ENCODE peak calls at places on chromosomes 7 and 10, in four cellular contexts. I is K562, F is HCT116, Z is SK-N-SH. K is an unnamed sample.

GRCh38 chr7:46534593-46535271 is 613.7 kb upstream of the IGFBP3 start:
- DNase-seq in I (no peak), F (no peak), Z (no peak), K (no peak)

GRCh38 chr10:117271427-117271826 is 30.5 kb downstream of the SLC18A2 start:
- DNase-seq in I (no peak), F (peak; percentile 26), Z (no peak), K (no peak)

GRCh38 chr10:131997366-131998049 is 15.8 kb upstream of the BNIP3 start:
- DNase-seq in I (no peak), F (no peak), Z (no peak), K (peak; percentile 92)

GRCh38 chr7:2011266-2012043 is 221.3 kb downstream of the MAD1L1 start:
- DNase-seq in I (no peak), F (no peak), Z (peak; percentile 47), K (no peak)

GRCh38 chr10:132707776-132708171 is 78.2 kb downstream of the NKX6-2 start:
- DNase-seq in I (no peak), F (no peak), Z (no peak), K (no peak)

GRCh38 chr7:101782476-101782875 is 35.0 kb upstream of the CUX1 start:
- DNase-seq in I (no peak), F (no peak), Z (no peak), K (no peak)

GRCh38 chr7:99949645-99950228 is 20.3 kb upstream of the GJC3 start:
- DNase-seq in I (no peak), F (no peak), Z (no peak), K (peak; percentile 21)

GRCh38 chr10:62560207-62560819 is 186.1 kb downstream of the ZNF365 start:
- DNase-seq in I (no peak), F (no peak), Z (no peak), K (no peak)

GRCh38 chr7:47581442-47581820 is 480 bp downstream of the TNS3 start:
- DNase-seq in I (no peak), F (no peak), Z (peak; percentile 59), K (no peak)

GRCh38 chr10:88293073-88293472 is 290.0 kb downstream of the RNLS start:
- DNase-seq in I (no peak), F (no peak), Z (no peak), K (no peak)

GRCh38 chr7:97722386-97722785 is 9.5 kb upstream of the TAC1 start:
- DNase-seq in I (no peak), F (no peak), Z (no peak), K (no peak)
- TF ChIP-seq ELF1 in I (no peak), F (no peak), Z (no peak), K (no peak)

GRCh38 chr10:109877546-109877945 is 45.8 kb downstream of the XPNPEP1 start:
- DNase-seq in I (no peak), F (no peak), Z (no peak), K (no peak)

GRCh38 chr10:109882251-109883057 is 40.9 kb downstream of the XPNPEP1 start:
- DNase-seq in I (no peak), F (no peak), Z (no peak), K (no peak)

GRCh38 chr10:109883859-109884771 is 39.2 kb downstream of the XPNPEP1 start:
- DNase-seq in I (peak; percentile 74), F (peak; percentile 88), Z (peak; percentile 80), K (peak; percentile 81)

GRCh38 chr10:109881481-109881880 is 41.8 kb downstream of the XPNPEP1 start:
- DNase-seq in I (no peak), F (no peak), Z (no peak), K (no peak)

DNA sequence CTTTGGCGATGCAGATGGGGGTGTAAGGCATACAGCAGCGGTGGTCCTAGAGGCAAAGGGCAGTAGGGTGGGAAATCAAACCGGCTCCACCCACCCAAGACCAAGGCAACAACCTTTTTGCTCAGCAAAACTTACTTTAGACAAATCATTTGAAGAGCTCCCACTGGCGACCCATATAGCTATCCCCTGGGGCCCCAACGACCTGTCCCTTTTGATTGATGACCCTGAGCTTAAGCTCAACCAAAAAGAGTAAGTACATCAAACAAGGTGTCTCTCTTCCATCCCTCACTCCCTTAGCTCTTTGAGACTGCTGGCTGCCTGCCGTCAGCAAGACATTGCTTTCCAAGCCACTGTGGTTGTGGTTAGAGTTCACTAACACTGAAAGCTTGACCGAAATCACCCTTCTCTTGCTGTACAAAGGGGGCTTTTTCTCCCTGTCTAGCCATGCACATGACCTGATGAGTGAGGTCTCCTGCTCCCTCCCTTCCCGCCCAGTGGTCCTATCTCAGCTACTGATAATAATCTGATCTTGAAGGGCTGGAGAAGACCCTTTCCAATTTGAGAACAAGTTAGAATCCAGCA is 42.3 kb downstream of the XPNPEP1 start:
- DNase-seq in I (no peak), F (no peak), Z (no peak), K (no peak)
- TF ChIP-seq ELF1 in I (no peak), F (no peak), Z (no peak), K (no peak)

GRCh38 chr10:28637346-28637745 is 40.0 kb upstream of the BAMBI start:
- DNase-seq in I (no peak), F (no peak), Z (no peak), K (no peak)

GRCh38 chr10:28644647-28645046 is 32.7 kb upstream of the BAMBI start:
- DNase-seq in I (no peak), F (no peak), Z (no peak), K (no peak)

GRCh38 chr10:28638392-28638791 is 38.9 kb upstream of the BAMBI start:
- DNase-seq in I (no peak), F (no peak), Z (no peak), K (no peak)

DNA sequence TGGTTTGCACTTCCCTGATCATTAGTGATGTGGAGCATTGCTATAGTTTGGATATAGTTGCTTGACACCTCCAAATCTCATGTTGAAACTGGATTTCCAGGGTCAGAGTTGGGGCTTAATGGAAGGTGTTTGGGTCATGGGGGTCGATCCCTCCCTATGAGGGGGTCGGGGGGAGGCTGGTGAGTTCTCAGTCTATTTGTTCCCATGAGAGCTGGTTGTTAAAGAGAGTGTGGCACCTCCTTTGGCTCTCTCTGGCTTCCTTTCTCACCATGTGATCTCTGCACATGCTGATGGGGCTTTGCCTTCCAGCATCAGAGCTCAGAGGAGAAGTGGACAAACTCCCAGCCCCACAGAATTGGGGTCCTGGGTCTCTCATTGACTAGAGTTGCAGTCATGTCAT is 36.8 kb upstream of the BAMBI start:
- DNase-seq in I (no peak), F (no peak), Z (no peak), K (no peak)
- TF ChIP-seq ELF1 in I (no peak), F (no peak), Z (no peak), K (no peak)

GRCh38 chr7:92969061-92969460 is 132.7 kb upstream of the CDK6 start:
- DNase-seq in I (no peak), F (no peak), Z (no peak), K (no peak)

GRCh38 chr7:92973293-92973731 is 136.9 kb upstream of the CDK6 start:
- DNase-seq in I (no peak), F (no peak), Z (no peak), K (no peak)

GRCh38 chr7:92968502-92968901 is 132.1 kb upstream of the CDK6 start:
- DNase-seq in I (no peak), F (no peak), Z (no peak), K (no peak)

GRCh38 chr7:92976931-92977330 is 140.6 kb upstream of the CDK6 start:
- DNase-seq in I (no peak), F (no peak), Z (no peak), K (no peak)

GRCh38 chr7:92973964-92974363 is 137.6 kb upstream of the CDK6 start:
- DNase-seq in I (no peak), F (no peak), Z (no peak), K (no peak)
- TF ChIP-seq ELF1 in I (no peak), F (no peak), Z (no peak), K (no peak)

GRCh38 chr10:61456095-61456789 is 3.1 kb upstream of the TMEM26 start:
- DNase-seq in I (no peak), F (no peak), Z (no peak), K (no peak)

GRCh38 chr10:61454541-61454940 is 1.4 kb upstream of the TMEM26 start:
- DNase-seq in I (no peak), F (no peak), Z (no peak), K (no peak)

GRCh38 chr10:61452655-61453641 is at the start of gene TMEM26:
- DNase-seq in I (no peak), F (no peak), Z (peak; percentile 69), K (no peak)

GRCh38 chr10:61451357-61451756 is 1.8 kb downstream of the TMEM26 start:
- DNase-seq in I (no peak), F (no peak), Z (no peak), K (no peak)

DNA sequence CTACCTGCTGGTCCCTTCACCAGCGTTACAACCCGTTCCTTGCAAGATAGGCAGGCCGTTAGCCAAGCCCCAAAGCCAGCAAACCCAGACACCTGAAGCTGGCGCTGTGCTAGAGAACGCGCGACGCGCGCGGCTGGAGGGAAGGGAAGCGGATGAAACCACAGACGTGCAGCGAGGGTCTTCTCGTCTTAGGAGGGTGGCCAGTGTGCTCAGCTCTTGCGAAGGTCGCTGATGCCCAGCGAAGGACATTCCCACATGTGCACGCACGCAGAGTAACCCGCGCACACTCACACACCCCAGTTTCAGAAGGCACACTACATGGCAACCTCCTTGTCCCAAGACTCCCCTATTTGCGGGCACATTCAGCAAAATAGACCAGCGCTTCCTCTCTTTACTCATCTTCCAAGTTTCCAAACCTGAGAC is 941 bp downstream of the TMEM26 start:
- DNase-seq in I (no peak), F (no peak), Z (peak; percentile 50), K (no peak)
- TF ChIP-seq ELF1 in I (no peak), F (no peak), Z (no peak), K (no peak)

DNA sequence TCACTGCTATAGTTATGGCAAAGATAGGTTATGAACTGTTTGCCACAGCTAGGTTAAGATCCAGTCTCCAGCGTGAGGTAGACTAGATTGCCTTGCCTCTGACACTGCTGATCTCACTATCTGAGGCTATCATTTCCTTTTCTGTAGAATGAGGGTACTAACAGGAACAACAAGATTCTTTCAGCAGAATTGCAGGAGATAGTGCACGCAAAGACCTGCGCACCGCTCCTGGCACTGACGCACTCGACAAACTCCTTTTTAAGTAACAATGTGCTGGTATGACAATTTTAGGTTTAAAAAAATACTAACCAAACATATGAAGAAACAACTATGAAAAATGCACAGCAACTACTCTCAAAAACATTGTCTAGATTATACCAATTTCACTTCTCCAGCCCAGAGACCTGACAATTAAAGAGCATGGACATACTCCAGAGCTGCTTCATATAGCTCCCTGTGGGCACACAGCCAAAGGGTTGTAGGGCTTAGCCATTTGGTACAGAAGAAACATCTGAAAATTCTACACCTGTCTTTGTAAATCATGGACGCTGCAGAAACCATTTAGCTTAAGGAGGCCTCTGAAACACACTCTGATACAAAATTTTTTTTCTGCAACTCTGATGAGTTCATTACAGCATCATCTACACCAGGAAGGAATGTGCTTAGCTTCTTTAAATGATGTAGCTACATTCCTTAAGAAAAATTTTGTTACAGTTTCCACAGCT is 7.8 kb downstream of the ADAM12 start:
- DNase-seq in I (no peak), F (no peak), Z (peak; percentile 57), K (no peak)
- TF ChIP-seq ELF1 in I (no peak), F (no peak), Z (no peak), K (no peak)